ENCODE peak calls at places on chromosomes 11 and 22, in nine cellular contexts. G, L, F, J, T, K, R, V and I are unnamed samples.

GRCh38 chr11:2713069-2713468 is 13.3 kb upstream of the KCNQ1OT1 start:
- DNase-seq in L (no peak), G (no peak), T (no peak), K (no peak), F (no peak), V (no peak), J (no peak), R (peak; percentile 38), I (no peak)

GRCh38 chr11:72736452-72737069 is 15.6 kb downstream of the ARAP1 start:
- DNase-seq in V (peak; percentile 77), L (peak; percentile 47), G (peak; percentile 66), J (no peak), K (no peak), T (peak; percentile 59), F (peak; percentile 39), R (peak; percentile 71), I (no peak)

GRCh38 chr11:65290448-65291165 is 24.1 kb upstream of the CDC42EP2 start:
- DNase-seq in L (peak; percentile 87), V (peak; percentile 63), K (peak; percentile 89), R (peak; percentile 95), J (peak; percentile 59), T (peak; percentile 100), G (peak; percentile 93), F (peak; percentile 100), I (no peak)

GRCh38 chr11:105582497-105582896 is 27.4 kb upstream of the GRIA4 start:
- DNase-seq in K (no peak), F (no peak), T (no peak), G (no peak), J (no peak), L (no peak), V (peak; percentile 0), R (no peak), I (no peak)

GRCh38 chr22:35230839-35231584 is 26.3 kb upstream of the HMGXB4 start:
- DNase-seq in J (no peak), L (no peak), V (no peak), T (no peak), K (no peak), R (no peak), F (no peak), G (no peak), I (no peak)

GRCh38 chr11:33452806-33453205 is 195.6 kb downstream of the HIPK3 start:
- DNase-seq in K (peak; percentile 73), J (no peak), L (peak; percentile 74), G (peak; percentile 90), F (peak; percentile 75), V (peak; percentile 70), R (no peak), T (peak; percentile 85), I (no peak)

GRCh38 chr11:131037873-131038272 is 121.6 kb upstream of the SNX19 start:
- DNase-seq in T (no peak), F (peak; percentile 19), J (no peak), L (no peak), V (no peak), K (no peak), G (no peak), R (no peak), I (no peak)

GRCh38 chr11:103652013-103652412 is 384.4 kb upstream of the DDI1 start:
- DNase-seq in V (peak; percentile 66), T (peak; percentile 24), L (peak; percentile 46), K (no peak), G (peak; percentile 98), F (peak; percentile 11), J (no peak), R (no peak), I (no peak)

GRCh38 chr22:18067121-18067520 is 10.7 kb upstream of the PEX26 start:
- DNase-seq in K (no peak), R (no peak), G (no peak), F (no peak), T (no peak), L (no peak), V (no peak), J (no peak), I (no peak)

GRCh38 chr22:48536691-48537591 is 1290.7 kb downstream of the BRD1 start:
- DNase-seq in R (peak; percentile 64), F (no peak), L (no peak), G (no peak), V (no peak), K (no peak), J (peak; percentile 59), T (no peak), I (no peak)

GRCh38 chr11:20873054-20873453 is 203.7 kb downstream of the NELL1 start:
- DNase-seq in G (no peak), V (peak; percentile 1), K (no peak), F (no peak), J (no peak), R (no peak), T (no peak), L (no peak), I (no peak)
- TF ChIP-seq CTCF in G (no peak), V (peak; percentile 9), K (no peak), F (no peak), J (no peak), R (no peak), T (no peak), L (no peak), I (peak; percentile 11)

DNA sequence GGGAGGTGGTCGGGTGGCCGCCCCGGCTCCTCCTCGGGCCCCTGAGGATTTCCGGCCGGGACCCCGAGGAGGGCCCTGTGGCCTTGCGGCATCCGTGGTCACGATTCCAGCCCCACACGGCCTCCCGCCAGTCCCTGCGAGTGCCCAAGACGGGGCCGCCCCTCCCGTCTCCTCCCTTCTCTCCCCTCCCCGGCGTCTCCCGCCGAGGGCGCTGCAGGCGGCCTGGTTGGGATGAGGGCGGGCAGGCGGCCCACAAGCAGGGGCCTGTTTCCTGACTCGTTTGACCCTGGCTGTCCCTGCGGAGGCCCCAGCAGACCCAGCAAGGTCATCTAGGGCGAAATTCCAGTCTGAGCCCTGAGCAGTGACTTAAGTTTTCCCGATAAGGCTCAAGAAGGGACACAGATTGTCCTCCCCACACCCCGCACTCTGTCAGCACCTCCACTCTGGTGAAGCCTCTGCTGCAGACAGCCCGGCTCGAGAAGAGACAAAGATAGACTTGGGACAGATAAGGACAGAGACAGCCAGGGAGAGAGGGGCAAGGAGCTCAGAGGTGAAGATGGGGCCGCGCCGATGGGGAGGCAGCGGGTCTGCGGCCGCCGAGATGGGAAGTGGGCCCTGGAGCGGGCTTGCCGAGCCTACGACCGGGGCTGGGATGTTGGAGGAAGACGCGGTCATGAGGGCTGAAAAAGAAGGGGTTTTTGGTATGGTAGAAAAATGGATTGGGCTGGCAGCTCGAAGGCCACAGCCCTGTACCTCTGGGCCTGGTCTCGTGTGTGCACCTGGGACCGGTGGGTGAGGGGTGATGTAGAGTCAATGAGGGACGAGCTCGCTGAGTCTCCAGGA is 95.0 kb downstream of the SWAP70 start:
- DNase-seq in V (peak; percentile 61), J (peak; percentile 23), F (peak; percentile 78), T (peak; percentile 87), R (peak; percentile 92), L (peak; percentile 92), K (peak; percentile 35), G (peak; percentile 36), I (peak; percentile 91)
- TF ChIP-seq CTCF in V (no peak), J (no peak), F (peak; percentile 10), T (no peak), R (peak; percentile 13), L (peak; percentile 15), K (peak; percentile 21), G (no peak), I (no peak)

DNA sequence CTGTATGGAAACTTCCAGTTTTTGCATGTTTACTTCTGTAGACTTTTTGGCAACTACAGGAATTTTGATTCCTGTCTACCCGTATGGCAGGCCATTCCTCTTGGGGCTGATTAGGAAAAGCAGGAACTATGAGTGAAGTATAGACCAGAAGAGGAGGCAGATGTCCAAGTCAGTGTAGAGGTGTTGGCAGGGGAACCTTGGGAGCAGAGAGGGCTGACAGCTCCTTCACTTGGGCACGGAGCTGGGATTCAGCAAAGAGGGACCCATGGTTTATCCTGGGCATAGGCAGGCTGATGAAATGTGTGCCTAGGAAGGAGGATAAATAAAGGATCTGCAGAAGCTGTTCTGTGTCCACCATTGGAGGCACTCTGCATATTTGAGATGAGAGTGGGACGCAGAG is 33.1 kb downstream of the TREH start:
- DNase-seq in K (no peak), V (no peak), J (no peak), T (peak; percentile 61), G (no peak), R (no peak), L (no peak), F (no peak), I (no peak)
- TF ChIP-seq CTCF in K (no peak), V (no peak), J (no peak), T (no peak), G (no peak), R (no peak), L (no peak), F (no peak), I (no peak)

GRCh38 chr22:23105919-23106853 is 35.6 kb downstream of the RSPH14 start:
- DNase-seq in K (no peak), V (no peak), F (no peak), R (no peak), L (no peak), T (no peak), J (no peak), G (no peak), I (no peak)

GRCh38 chr22:23105304-23105703 is 35.0 kb downstream of the GNAZ start:
- DNase-seq in V (no peak), T (no peak), J (no peak), L (no peak), K (no peak), F (no peak), R (no peak), G (no peak), I (no peak)

GRCh38 chr22:23108324-23109078 is 33.3 kb downstream of the RSPH14 start:
- DNase-seq in K (no peak), L (no peak), V (no peak), F (no peak), J (no peak), R (no peak), G (no peak), T (no peak), I (no peak)

GRCh38 chr22:23107487-23108323 is 34.1 kb downstream of the RSPH14 start:
- DNase-seq in F (no peak), V (no peak), R (no peak), J (no peak), T (no peak), L (no peak), K (no peak), G (no peak), I (no peak)

DNA sequence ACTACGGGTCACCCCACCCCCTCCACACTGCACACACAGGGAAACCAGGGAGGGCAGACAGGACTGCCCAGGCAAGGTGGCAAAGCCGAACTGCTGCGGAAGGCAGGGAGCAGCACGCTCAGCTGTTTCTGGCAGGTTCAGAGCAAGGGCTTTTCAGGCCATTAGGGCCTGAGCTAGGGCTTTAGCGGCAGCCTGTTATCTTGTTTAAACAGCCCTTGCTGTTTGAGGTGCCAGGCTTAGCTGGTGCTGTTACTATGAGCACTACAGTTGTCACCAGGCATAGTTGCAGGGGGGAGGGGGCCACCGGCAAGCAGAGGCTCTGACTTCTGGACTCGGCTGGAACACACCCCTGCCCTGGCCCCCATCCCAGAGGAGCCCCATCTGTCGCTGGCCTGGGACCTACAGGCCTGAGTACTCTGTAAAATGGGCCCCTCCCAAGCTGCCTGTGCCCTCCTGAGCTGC is 34.9 kb downstream of the RSPH14 start:
- DNase-seq in T (no peak), F (no peak), G (no peak), L (no peak), J (no peak), R (no peak), K (no peak), V (no peak), I (no peak)
- TF ChIP-seq CTCF in T (no peak), F (no peak), G (no peak), L (no peak), J (no peak), R (no peak), K (no peak), V (no peak), I (no peak)

GRCh38 chr22:42114721-42115120 is 15.9 kb downstream of the CYP2D6 start:
- DNase-seq in V (no peak), F (peak; percentile 52), R (no peak), K (no peak), J (no peak), L (peak; percentile 41), G (peak; percentile 3), T (peak; percentile 26), I (no peak)
- TF ChIP-seq CTCF in V (no peak), F (peak; percentile 47), R (peak; percentile 28), K (peak; percentile 55), J (no peak), L (peak; percentile 32), G (peak; percentile 64), T (peak; percentile 55), I (peak; percentile 10)